ENCODE peak calls at places on chromosome 19, in seven cellular contexts. H, Z, L, F, Y, D and W are unnamed samples.

GRCh38 chr19:17296976-17297375 is 6.2 kb downstream of the ABHD8 start:
- DNase-seq in H (no peak), Z (no peak), L (no peak), F (no peak), Y (no peak), D (no peak), W (no peak)

GRCh38 chr19:31340059-31341025 is 8.9 kb downstream of the TSHZ3 start:
- DNase-seq in H (peak; percentile 16), Z (no peak), L (no peak), F (no peak), Y (no peak), D (no peak), W (no peak)

GRCh38 chr19:42965204-42965603 is 28.2 kb upstream of the PSG7 start:
- DNase-seq in H (no peak), Z (no peak), L (no peak), F (no peak), Y (no peak), D (no peak), W (no peak)

GRCh38 chr19:43624933-43625332 is 5.5 kb upstream of the ZNF428 start:
- DNase-seq in H (peak; percentile 60), Z (no peak), L (no peak), F (peak; percentile 90), Y (no peak), D (no peak), W (peak; percentile 92)

GRCh38 chr19:30895946-30896345 is 453.3 kb downstream of the TSHZ3 start:
- DNase-seq in H (no peak), Z (no peak), L (no peak), F (no peak), Y (no peak), D (no peak), W (no peak)

GRCh38 chr19:42323852-42324654 is 1.4 kb upstream of the MEGF8 start:
- DNase-seq in H (no peak), Z (no peak), L (no peak), F (peak; percentile 29), Y (no peak), D (no peak), W (no peak)

GRCh38 chr19:14563989-14564650 is 7.7 kb downstream of the NDUFB7 start:
- DNase-seq in H (no peak), Z (no peak), L (peak; percentile 6), F (peak; percentile 69), Y (no peak), D (peak; percentile 66), W (peak; percentile 79)

GRCh38 chr19:18308948-18309325 is 13.9 kb downstream of the LSM4 start:
- DNase-seq in H (no peak), Z (no peak), L (no peak), F (no peak), Y (no peak), D (no peak), W (peak; percentile 12)

GRCh38 chr19:5058456-5059190 is 89.7 kb downstream of the KDM4B start:
- DNase-seq in H (no peak), Z (no peak), L (no peak), F (no peak), Y (no peak), D (no peak), W (no peak)

GRCh38 chr19:1425102-1425842 is 12.9 kb upstream of the RPS15 start:
- DNase-seq in H (peak; percentile 77), Z (no peak), L (no peak), F (no peak), Y (no peak), D (no peak), W (no peak)

GRCh38 chr19:45981350-45981749 is 7.7 kb upstream of the NOVA2 start:
- DNase-seq in H (peak; percentile 67), Z (no peak), L (no peak), F (no peak), Y (no peak), D (no peak), W (no peak)

GRCh38 chr19:6551607-6552450 is 21.0 kb downstream of the TNFSF9 start:
- DNase-seq in H (no peak), Z (no peak), L (peak; percentile 26), F (peak; percentile 82), Y (no peak), D (peak; percentile 62), W (peak; percentile 90)

GRCh38 chr19:51702103-51702753 is 9.1 kb downstream of the SPACA6 start:
- DNase-seq in H (peak; percentile 93), Z (peak; percentile 64), L (no peak), F (peak; percentile 64), Y (no peak), D (no peak), W (no peak)

GRCh38 chr19:52494518-52494917 is 33.0 kb upstream of the ZNF808 start:
- DNase-seq in H (no peak), Z (no peak), L (no peak), F (no peak), Y (no peak), D (no peak), W (no peak)

GRCh38 chr19:54209748-54210494 is 9.3 kb downstream of the RPS9 start:
- DNase-seq in H (peak; percentile 98), Z (peak; percentile 98), L (peak; percentile 23), F (peak; percentile 53), Y (peak; percentile 72), D (peak; percentile 74), W (no peak)

GRCh38 chr19:51016798-51017683 is 2.5 kb downstream of the KLK10 start:
- DNase-seq in H (peak; percentile 75), Z (peak; percentile 57), L (peak; percentile 61), F (peak; percentile 68), Y (peak; percentile 10), D (peak; percentile 46), W (peak; percentile 85)

GRCh38 chr19:892243-892996 is 567 bp downstream of the MED16 start:
- DNase-seq in H (no peak), Z (peak; percentile 68), L (no peak), F (peak; percentile 63), Y (no peak), D (no peak), W (peak; percentile 66)

GRCh38 chr19:45439569-45440258 is 16.0 kb upstream of the ERCC1 start:
- DNase-seq in H (peak; percentile 88), Z (peak; percentile 79), L (peak; percentile 73), F (peak; percentile 87), Y (peak; percentile 68), D (peak; percentile 57), W (peak; percentile 89)

GRCh38 chr19:1668339-1669123 is 16.1 kb upstream of the TCF3 start:
- DNase-seq in H (no peak), Z (no peak), L (no peak), F (peak; percentile 46), Y (no peak), D (no peak), W (peak; percentile 72)